ENCODE peak calls at places on chromosomes 5 and 9, in seven cellular contexts. L is transverse colon, W is HL-60, D is GM12878, F is HepG2, V is sigmoid colon, O is SK-N-SH. N is an unnamed sample.

GRCh38 chr9:128636556-128637530 is 19.8 kb downstream of the DYNC2I2 start:
- DNase-seq in W (no peak), D (no peak), L (no peak), V (no peak), O (peak), F (no peak), N (no peak)

GRCh38 chr9:109349431-109349846 is 28.6 kb upstream of the EPB41L4B start:
- DNase-seq in D (no peak), V (no peak), W (no peak), F (no peak), O (no peak), L (no peak), N (no peak)

GRCh38 chr9:78035369-78035993 is 3.9 kb upstream of the GNAQ start:
- DNase-seq in D (peak), V (peak), F (peak), O (peak), W (peak), L (peak), N (peak)

GRCh38 chr5:6291961-6292360 is 86.4 kb downstream of the MED10 start:
- DNase-seq in L (no peak), O (no peak), V (no peak), W (no peak), F (peak), D (no peak), N (no peak)

GRCh38 chr5:78574157-78574673 is 74.4 kb downstream of the LHFPL2 start:
- DNase-seq in W (no peak), V (no peak), O (no peak), L (peak), D (no peak), F (no peak), N (peak)

GRCh38 chr9:123567013-123567412 is 211.0 kb downstream of the CRB2 start:
- DNase-seq in D (no peak), L (no peak), O (no peak), W (no peak), F (no peak), V (no peak), N (no peak)

GRCh38 chr9:130073373-130073772 is 19.7 kb downstream of the GPR107 start:
- DNase-seq in D (no peak), W (no peak), L (no peak), V (no peak), O (no peak), F (peak), N (no peak)

GRCh38 chr5:170572453-170572852 is 68.6 kb downstream of the KCNIP1 start:
- DNase-seq in V (no peak), O (no peak), D (peak), W (no peak), F (no peak), L (no peak), N (no peak)

GRCh38 chr9:76725181-76725580 is 39.1 kb upstream of the PCA3 start:
- DNase-seq in F (no peak), V (no peak), O (no peak), L (no peak), W (no peak), D (no peak), N (no peak)

GRCh38 chr5:132422720-132423442 is 53.4 kb downstream of the SLC22A5 start:
- DNase-seq in V (no peak), W (peak), F (peak), O (no peak), D (no peak), L (peak), N (no peak)

GRCh38 chr9:28365736-28366135 is 792.5 kb upstream of the C9orf72 start:
- DNase-seq in F (no peak), O (no peak), W (no peak), V (no peak), L (no peak), D (no peak), N (no peak)

GRCh38 chr9:84301851-84302250 is 38.7 kb downstream of the SLC28A3 start:
- DNase-seq in W (no peak), D (no peak), V (no peak), L (no peak), O (no peak), F (no peak), N (no peak)

GRCh38 chr9:582775-583174 is 258.7 kb upstream of the DMRT1 start:
- DNase-seq in V (no peak), L (no peak), O (no peak), F (no peak), W (no peak), D (no peak), N (no peak)

GRCh38 chr5:998276-998974 is 10.2 kb upstream of the NKD2 start:
- DNase-seq in W (no peak), L (no peak), O (no peak), V (peak), F (no peak), D (no peak), N (no peak)

GRCh38 chr9:99966720-99967119 is 60.3 kb downstream of the STX17 start:
- DNase-seq in D (no peak), F (peak), O (no peak), W (no peak), V (no peak), L (no peak), N (no peak)

GRCh38 chr5:83921794-83922193 is 201.1 kb upstream of the HAPLN1 start:
- DNase-seq in D (no peak), V (no peak), O (no peak), F (no peak), W (no peak), L (no peak), N (no peak)

GRCh38 chr9:82332018-82332773 is 343.6 kb downstream of the SPATA31D1 start:
- DNase-seq in F (no peak), W (no peak), O (no peak), D (no peak), V (no peak), L (no peak), N (no peak)

GRCh38 chr5:179438041-179438441 is 92.8 kb upstream of the ADAMTS2 start:
- DNase-seq in F (no peak), V (no peak), O (peak), L (no peak), W (no peak), D (no peak), N (no peak)

GRCh38 chr9:9102295-9102694 is 1302.7 kb upstream of the DMAC1 start:
- DNase-seq in D (no peak), V (no peak), O (peak), W (no peak), L (no peak), F (no peak), N (no peak)

GRCh38 chr5:67133781-67134180 is 62.8 kb downstream of the CD180 start:
- DNase-seq in L (no peak), W (no peak), V (no peak), O (no peak), F (no peak), D (no peak), N (no peak)

GRCh38 chr5:127957701-127958190 is 125.8 kb upstream of the SLC12A2 start:
- DNase-seq in O (no peak), V (no peak), L (no peak), D (no peak), F (no peak), W (no peak), N (no peak)

GRCh38 chr5:113153512-113154097 is 177.0 kb downstream of the DCP2 start:
- DNase-seq in F (no peak), W (no peak), D (no peak), O (no peak), V (no peak), L (no peak), N (no peak)

GRCh38 chr9:135248111-135248510 is 160.6 kb downstream of the OLFM1 start:
- DNase-seq in D (no peak), O (no peak), V (no peak), F (no peak), L (no peak), W (no peak), N (no peak)

GRCh38 chr9:108760841-108761240 is 94.9 kb downstream of the ACTL7B start:
- DNase-seq in V (no peak), F (no peak), W (no peak), L (no peak), O (no peak), D (no peak), N (no peak)

GRCh38 chr5:177512736-177513380 is 3.2 kb upstream of the DOK3 start:
- DNase-seq in F (no peak), V (no peak), D (no peak), O (no peak), L (no peak), W (no peak), N (no peak)
- TF ChIP-seq POLR2AphosphoS5 in F (no peak), V (no peak), D (no peak), O (no peak), L (no peak), W (no peak), N (no peak)

GRCh38 chr5:27908341-27908740 is 870.0 kb upstream of the CDH9 start:
- DNase-seq in F (no peak), W (no peak), L (no peak), V (no peak), O (no peak), D (no peak), N (no peak)
- TF ChIP-seq POLR2AphosphoS5 in F (no peak), W (no peak), L (no peak), V (no peak), O (no peak), D (no peak), N (no peak)

DNA sequence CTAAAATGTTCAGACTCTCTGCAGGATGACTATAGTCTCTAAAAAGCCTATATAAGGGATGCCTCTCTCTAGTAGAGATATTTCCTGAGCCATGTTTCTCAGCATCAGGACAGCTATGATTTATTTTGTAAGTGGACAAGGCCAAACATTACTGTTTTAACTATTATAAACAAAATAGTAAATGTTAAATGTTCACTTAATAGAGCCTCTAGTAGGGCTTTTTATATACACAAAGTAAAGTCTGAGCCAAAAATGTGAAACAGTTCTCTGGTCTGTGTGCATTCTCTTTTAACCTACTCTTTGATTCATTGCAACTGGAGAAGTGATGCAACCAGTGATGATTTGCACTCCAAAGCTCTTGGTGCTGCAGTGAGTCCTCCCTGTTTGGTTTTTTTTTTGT is 220.5 kb downstream of the GDNF start:
- DNase-seq in F (no peak), V (no peak), O (no peak), D (no peak), W (no peak), L (no peak), N (no peak)
- TF ChIP-seq POLR2AphosphoS5 in F (no peak), V (peak), O (no peak), D (no peak), W (no peak), L (peak), N (no peak)

GRCh38 chr9:4297795-4298254 is 2.0 kb downstream of the GLIS3 start:
- DNase-seq in O (peak), D (no peak), L (peak), W (peak), F (peak), V (peak), N (peak)
- TF ChIP-seq POLR2AphosphoS5 in O (no peak), D (no peak), L (peak), W (peak), F (no peak), V (peak), N (no peak)

GRCh38 chr5:116778015-116778414 is 203.4 kb upstream of the SEMA6A start:
- DNase-seq in V (no peak), D (no peak), O (no peak), W (no peak), F (no peak), L (no peak), N (no peak)
- TF ChIP-seq POLR2AphosphoS5 in V (no peak), D (no peak), O (no peak), W (no peak), F (no peak), L (no peak), N (no peak)

DNA sequence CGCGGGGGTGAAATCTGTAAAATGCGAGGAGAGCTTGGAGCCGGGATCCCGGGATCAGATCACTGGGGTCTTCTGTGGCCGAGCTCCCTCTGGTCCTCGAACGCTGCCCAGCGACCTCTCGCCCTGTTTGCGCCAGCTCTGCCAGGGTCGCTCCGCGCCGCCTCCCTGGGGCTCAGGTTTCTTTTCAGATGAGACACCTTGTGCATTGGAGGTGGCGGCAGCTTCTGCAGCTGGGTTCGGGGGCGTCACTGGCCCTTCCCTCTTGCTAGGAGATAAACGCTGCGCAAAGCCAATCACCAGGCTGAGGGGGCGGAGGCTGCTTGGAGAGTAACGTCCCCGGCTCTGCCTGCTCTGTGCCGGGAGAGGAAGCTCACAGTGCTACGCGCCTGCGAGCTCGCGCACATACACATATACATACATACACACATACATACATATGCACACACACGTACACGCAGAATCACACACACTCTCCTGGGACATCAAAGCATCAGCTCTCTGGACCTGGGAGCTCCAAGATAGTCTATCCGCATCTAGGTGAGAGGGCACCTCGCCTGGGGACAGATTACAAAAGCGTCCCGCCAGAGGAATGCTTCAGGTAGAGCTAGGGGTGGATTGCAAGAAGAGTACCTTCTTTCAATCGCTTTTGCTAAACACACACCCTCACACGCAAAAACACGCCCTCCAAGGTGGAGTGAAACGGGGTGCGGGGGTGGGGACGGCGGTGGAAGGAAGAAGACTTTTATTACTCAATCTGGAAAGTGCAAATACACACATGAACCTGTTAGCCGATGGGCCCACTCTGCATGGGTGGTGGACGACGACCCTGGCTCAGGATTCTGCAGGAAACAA is at the start of gene ST8SIA4:
- DNase-seq in O (peak), F (no peak), W (no peak), D (peak), L (peak), V (peak), N (peak)
- TF ChIP-seq POLR2AphosphoS5 in O (no peak), F (no peak), W (peak), D (peak), L (peak), V (peak), N (peak)

DNA sequence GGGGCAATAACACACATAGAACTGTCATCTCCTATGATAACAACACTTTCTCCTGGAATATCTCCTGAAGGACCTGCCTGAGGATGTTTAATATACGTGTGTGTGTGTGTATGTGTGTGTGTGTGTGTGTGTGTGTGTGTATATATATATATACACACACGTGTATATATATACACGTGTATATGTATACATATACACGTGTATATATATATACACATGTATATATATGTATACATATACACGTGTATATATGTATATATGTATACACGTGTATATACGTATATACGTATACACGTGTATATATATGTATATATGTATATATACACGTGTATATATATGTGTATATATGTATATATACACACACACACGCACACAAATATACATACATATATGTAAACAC is 27.5 kb downstream of the CDH18 start:
- DNase-seq in O (no peak), D (no peak), V (no peak), W (no peak), L (no peak), F (no peak), N (no peak)
- TF ChIP-seq POLR2AphosphoS5 in O (no peak), D (no peak), V (no peak), W (no peak), L (no peak), F (no peak), N (no peak)

DNA sequence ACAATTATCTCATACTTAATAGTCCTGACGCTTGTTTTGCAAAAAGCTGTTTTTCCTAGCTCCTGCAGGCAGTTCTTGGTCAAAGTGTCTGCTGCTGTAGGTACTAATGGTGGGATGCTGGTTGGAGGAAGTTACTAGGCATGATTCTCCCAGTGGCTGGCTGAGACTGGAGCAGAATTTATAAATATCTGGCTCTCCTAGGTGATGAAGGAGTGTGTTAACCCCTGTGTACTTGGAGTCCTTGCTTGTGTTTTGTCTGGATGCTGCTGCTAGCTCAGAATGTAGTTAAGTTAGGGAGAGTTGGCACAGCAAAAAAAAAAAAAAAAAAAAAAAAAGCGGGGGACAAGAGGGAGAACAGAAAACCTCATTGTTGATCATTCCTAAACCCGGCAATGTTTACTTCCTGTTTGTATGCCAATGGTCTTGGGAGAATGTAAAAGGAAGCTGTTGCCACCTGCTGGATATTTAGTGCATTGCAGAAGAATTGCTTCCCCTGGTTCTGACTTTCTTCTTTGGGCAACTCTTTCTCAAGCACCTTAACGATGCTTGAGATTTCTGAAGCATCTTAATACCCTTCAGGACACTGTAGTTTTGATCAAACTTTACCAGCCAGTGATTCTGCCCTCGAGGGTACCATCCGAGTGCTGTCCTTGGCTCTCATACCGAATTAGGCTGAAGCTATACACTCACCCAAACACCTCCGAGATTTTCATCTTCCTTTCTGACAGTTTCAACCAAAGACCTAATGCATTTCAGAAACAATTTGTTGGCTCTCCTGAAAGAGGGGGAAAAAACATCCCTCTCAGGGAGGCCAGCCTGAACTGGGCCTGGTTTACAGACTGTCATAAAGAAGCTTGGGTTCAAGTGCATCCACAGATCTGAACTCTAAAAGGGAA is 71.7 kb upstream of the WWC1 start:
- DNase-seq in D (peak), O (peak), L (peak), F (peak), V (no peak), W (peak), N (peak)
- TF ChIP-seq POLR2AphosphoS5 in D (no peak), O (no peak), L (no peak), F (no peak), V (no peak), W (no peak), N (no peak)

DNA sequence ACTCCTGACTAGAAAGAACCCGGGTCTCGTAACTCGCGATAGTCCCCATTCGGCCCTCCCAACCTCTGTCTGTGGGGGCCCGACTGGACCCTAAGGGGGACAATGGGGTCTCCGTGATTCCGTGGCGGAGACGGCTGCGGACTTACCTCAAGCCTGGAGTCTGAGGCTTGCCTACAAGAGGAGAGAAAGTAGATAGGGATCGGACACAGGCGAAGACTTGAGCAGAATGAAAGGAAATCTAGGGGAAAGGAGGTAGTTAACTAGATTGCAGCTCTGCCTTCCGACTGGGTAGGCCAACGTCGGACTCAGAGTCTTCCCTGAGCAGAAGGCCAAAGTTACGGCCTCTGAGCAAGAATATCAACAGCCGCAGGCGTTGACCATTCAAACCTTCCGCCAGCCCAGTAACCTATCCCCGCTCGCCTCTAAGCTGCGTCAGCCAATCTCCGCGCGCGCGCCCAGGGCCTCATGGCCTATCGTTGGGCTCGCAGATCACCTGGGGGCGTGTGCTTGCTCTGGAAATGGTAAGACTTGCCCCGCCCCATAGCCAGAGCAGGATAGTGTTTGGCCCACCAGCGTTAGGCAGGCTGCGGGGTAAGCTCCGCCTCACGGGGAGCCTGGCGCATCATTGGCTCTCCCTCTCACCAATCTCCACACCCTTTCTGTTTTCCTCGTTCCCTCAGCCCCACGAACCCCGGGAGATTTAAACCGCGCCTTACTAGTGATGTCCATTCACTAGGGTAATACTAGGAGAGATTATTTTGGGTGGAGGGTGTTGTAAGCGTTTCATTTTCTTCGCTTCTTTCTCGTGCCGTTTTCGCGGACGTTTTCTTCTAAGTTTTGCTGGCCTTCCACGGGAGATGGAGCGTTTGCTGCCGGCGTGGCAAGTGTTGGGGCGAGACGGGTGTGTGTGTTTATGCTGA is at the start of gene CDC25C:
- DNase-seq in F (peak), O (peak), V (peak), W (peak), L (peak), D (peak), N (peak)
- TF ChIP-seq POLR2AphosphoS5 in F (peak), O (peak), V (no peak), W (no peak), L (no peak), D (peak), N (peak)